ENCODE peak calls at places on chromosomes 12 and 14, in seven cellular contexts. M, U, V, P, K, O and Z are unnamed samples.

GRCh38 chr14:77120771-77121743 is 20.5 kb downstream of the ZDHHC22 start:
- DNase-seq in P (peak; percentile 40), M (no peak), U (no peak), K (peak; percentile 82), O (no peak), V (no peak), Z (peak; percentile 78)

GRCh38 chr12:68310370-68310769 is 21.8 kb downstream of the MDM1 start:
- DNase-seq in M (peak; percentile 95), K (no peak), P (no peak), V (no peak), U (peak; percentile 78), O (no peak), Z (no peak)

GRCh38 chr12:13843841-13844240 is 137.6 kb downstream of the GRIN2B start:
- DNase-seq in P (no peak), O (no peak), U (no peak), V (no peak), M (no peak), K (no peak), Z (no peak)

GRCh38 chr12:105253882-105254513 is 18.0 kb upstream of the APPL2 start:
- DNase-seq in V (no peak), O (no peak), U (peak; percentile 66), P (no peak), M (peak; percentile 73), K (no peak), Z (no peak)

GRCh38 chr12:96034631-96035282 is 630 bp downstream of the LTA4H start:
- DNase-seq in K (no peak), M (peak; percentile 37), P (no peak), V (no peak), U (peak; percentile 37), O (no peak), Z (no peak)

GRCh38 chr12:90090929-90091651 is 382.5 kb upstream of the ATP2B1 start:
- DNase-seq in P (no peak), K (no peak), O (no peak), U (peak; percentile 98), M (peak; percentile 94), V (peak; percentile 5), Z (no peak)

GRCh38 chr12:12336049-12336411 is 14.0 kb downstream of the MANSC1 start:
- DNase-seq in M (no peak), V (no peak), U (peak; percentile 30), K (peak; percentile 22), P (no peak), O (no peak), Z (no peak)

GRCh38 chr14:38931969-38932652 is 170.9 kb downstream of the SEC23A start:
- DNase-seq in M (no peak), U (peak; percentile 37), K (no peak), V (no peak), P (no peak), O (no peak), Z (no peak)

GRCh38 chr14:68794856-68795601 is 2.2 kb upstream of the ZFP36L1 start:
- DNase-seq in V (no peak), O (no peak), P (peak; percentile 45), M (peak; percentile 95), U (peak; percentile 57), K (peak; percentile 64), Z (no peak)

GRCh38 chr12:2003676-2004112 is 563 bp downstream of the DCP1B start:
- DNase-seq in K (no peak), P (no peak), U (peak; percentile 37), M (peak; percentile 24), V (peak; percentile 4), O (no peak), Z (no peak)

GRCh38 chr14:89921346-89921745 is 33.2 kb downstream of the EFCAB11 start:
- DNase-seq in U (no peak), V (no peak), O (no peak), M (peak; percentile 37), K (no peak), P (no peak), Z (no peak)

GRCh38 chr12:104750061-104750460 is 208.0 kb downstream of the SLC41A2 start:
- DNase-seq in U (no peak), M (peak; percentile 75), P (no peak), V (no peak), K (no peak), O (no peak), Z (no peak)

GRCh38 chr14:92316116-92316515 is 6.8 kb upstream of the SLC24A4 start:
- DNase-seq in V (no peak), K (peak; percentile 17), M (no peak), P (no peak), O (no peak), U (no peak), Z (no peak)

GRCh38 chr12:49298160-49298559 is 3.2 kb downstream of the PRPH start:
- DNase-seq in O (no peak), U (no peak), M (no peak), P (no peak), V (no peak), K (no peak), Z (no peak)

GRCh38 chr12:108826115-108826806 is 31.1 kb downstream of the SSH1 start:
- DNase-seq in V (no peak), U (no peak), O (no peak), P (no peak), K (peak; percentile 51), M (peak; percentile 97), Z (no peak)

GRCh38 chr14:74008843-74009499 is 10.1 kb downstream of the ENTPD5 start:
- DNase-seq in O (no peak), K (no peak), M (no peak), V (no peak), U (no peak), P (no peak), Z (no peak)

GRCh38 chr12:103208006-103208405 is 250.5 kb downstream of the ASCL1 start:
- DNase-seq in M (no peak), U (no peak), K (no peak), V (no peak), P (no peak), O (no peak), Z (peak; percentile 50)

GRCh38 chr14:78238141-78238540 is 68.0 kb downstream of the NRXN3 start:
- DNase-seq in U (no peak), P (no peak), V (no peak), M (no peak), O (no peak), K (no peak), Z (no peak)

GRCh38 chr14:105490318-105490571 is 801 bp upstream of the TEDC1 start:
- DNase-seq in M (no peak), V (no peak), K (no peak), P (no peak), U (no peak), O (no peak), Z (no peak)

GRCh38 chr14:68384881-68385280 is 408.0 kb downstream of the ZFP36L1 start:
- DNase-seq in K (no peak), U (no peak), M (no peak), V (no peak), P (no peak), O (no peak), Z (no peak)

GRCh38 chr12:19031032-19031431 is 98.5 kb upstream of the PLEKHA5 start:
- DNase-seq in V (no peak), P (no peak), K (no peak), O (no peak), M (peak; percentile 85), U (peak; percentile 94), Z (no peak)

GRCh38 chr12:104718581-104718980 is 239.5 kb downstream of the SLC41A2 start:
- DNase-seq in V (no peak), P (no peak), M (peak; percentile 34), O (no peak), U (no peak), K (no peak), Z (no peak)

GRCh38 chr14:50920482-50921225 is 23.6 kb downstream of the PYGL start:
- DNase-seq in O (no peak), V (no peak), P (no peak), K (no peak), M (peak; percentile 90), U (no peak), Z (peak; percentile 19)

GRCh38 chr12:11718768-11719253 is 69.3 kb downstream of the ETV6 start:
- DNase-seq in K (no peak), U (peak; percentile 78), O (no peak), M (peak; percentile 90), P (no peak), V (no peak), Z (peak; percentile 35)

GRCh38 chr12:24499151-24500146 is 449.5 kb downstream of the BCAT1 start:
- DNase-seq in V (no peak), O (no peak), U (peak; percentile 3), M (peak; percentile 79), P (no peak), K (no peak), Z (no peak)

GRCh38 chr14:93103392-93104080 is 12.2 kb downstream of the ITPK1 start:
- DNase-seq in V (peak; percentile 44), U (peak; percentile 35), P (peak; percentile 55), K (peak; percentile 73), O (no peak), M (no peak), Z (peak; percentile 35)

GRCh38 chr12:68259318-68259940 is 6.0 kb upstream of the IL22 start:
- DNase-seq in K (no peak), V (no peak), P (no peak), O (no peak), M (peak; percentile 92), U (peak; percentile 94), Z (no peak)

GRCh38 chr12:93913845-93914244 is 234.5 kb upstream of the PLXNC1 start:
- DNase-seq in U (peak; percentile 25), O (no peak), K (no peak), P (no peak), V (no peak), M (peak; percentile 79), Z (no peak)

GRCh38 chr14:104656014-104656714 is 33.3 kb upstream of the INF2 start:
- DNase-seq in U (no peak), O (no peak), V (no peak), P (no peak), K (peak; percentile 44), M (no peak), Z (no peak)

GRCh38 chr14:101222362-101223090 is 319.0 kb upstream of the RTL1 start:
- DNase-seq in P (no peak), V (no peak), M (no peak), K (no peak), O (no peak), U (no peak), Z (no peak)

GRCh38 chr12:126874427-126875026 is 1392.4 kb upstream of the TMEM132C start:
- DNase-seq in O (peak; percentile 68), U (peak; percentile 21), K (peak; percentile 13), M (no peak), V (peak; percentile 64), P (peak; percentile 59), Z (peak; percentile 3)

GRCh38 chr12:99810718-99811593 is 163.4 kb downstream of the GARIN6 start:
- DNase-seq in O (no peak), P (no peak), U (peak; percentile 4), M (peak; percentile 18), K (no peak), V (no peak), Z (no peak)

GRCh38 chr14:93800038-93800937 is 12.0 kb upstream of the PRIMA1 start:
- DNase-seq in U (peak; percentile 53), K (no peak), V (no peak), O (no peak), M (no peak), P (no peak), Z (no peak)

GRCh38 chr14:99699071-99699760 is 15.1 kb downstream of the CYP46A1 start:
- DNase-seq in M (no peak), U (no peak), P (no peak), K (no peak), V (no peak), O (no peak), Z (no peak)

GRCh38 chr12:52244615-52244994 is 11.6 kb downstream of the KRT7 start:
- DNase-seq in O (no peak), U (no peak), V (no peak), M (no peak), P (no peak), K (no peak), Z (no peak)

GRCh38 chr12:98022961-98023360 is 492.4 kb upstream of the TMPO start:
- DNase-seq in U (peak; percentile 29), M (no peak), O (no peak), K (no peak), P (no peak), V (no peak), Z (no peak)